ENCODE peak calls at places on chromosomes 2 and 18, in seven cellular contexts. One of them, this sample, is unnamed.

GRCh38 chr18:55425698-55426097 is 162.3 kb downstream of the TCF4 start:
- DNase-seq in kidney glomerular epithelial cell: no peak
- DNase-seq in fibroblast of pulmonary artery: no peak
- DNase-seq in astrocyte of the spinal cord: no peak
- DNase-seq in A172: no peak
- DNase-seq in CD8-positive, alpha-beta memory T cell: no peak
- DNase-seq in activated CD8-positive, alpha-beta memory T cell treated with anti-CD3 and anti-CD28 coated beads, Interleukin-2, amount 10 ng/mL, durations not matched to agents 7 days and 5 days: no peak
- DNase-seq in this sample: no peak

GRCh38 chr2:232008907-232009638 is 47.6 kb downstream of the DIS3L2 start:
- DNase-seq in kidney glomerular epithelial cell: peak; percentile 4
- DNase-seq in fibroblast of pulmonary artery: no peak
- DNase-seq in astrocyte of the spinal cord: peak; percentile 15
- DNase-seq in A172: no peak
- DNase-seq in CD8-positive, alpha-beta memory T cell: no peak
- DNase-seq in activated CD8-positive, alpha-beta memory T cell treated with anti-CD3 and anti-CD28 coated beads, Interleukin-2, amount 10 ng/mL, durations not matched to agents 7 days and 5 days: no peak
- DNase-seq in this sample: no peak

GRCh38 chr2:38171208-38171858 is 95.4 kb upstream of the CYP1B1 start:
- DNase-seq in kidney glomerular epithelial cell: no peak
- DNase-seq in fibroblast of pulmonary artery: no peak
- DNase-seq in astrocyte of the spinal cord: peak; percentile 69
- DNase-seq in A172: no peak
- DNase-seq in CD8-positive, alpha-beta memory T cell: no peak
- DNase-seq in activated CD8-positive, alpha-beta memory T cell treated with anti-CD3 and anti-CD28 coated beads, Interleukin-2, amount 10 ng/mL, durations not matched to agents 7 days and 5 days: no peak
- DNase-seq in this sample: no peak

GRCh38 chr2:228681426-228681825 is 499.9 kb upstream of the SPHKAP start:
- DNase-seq in kidney glomerular epithelial cell: peak; percentile 53
- DNase-seq in fibroblast of pulmonary artery: peak; percentile 76
- DNase-seq in astrocyte of the spinal cord: peak; percentile 73
- DNase-seq in A172: peak; percentile 67
- DNase-seq in CD8-positive, alpha-beta memory T cell: no peak
- DNase-seq in activated CD8-positive, alpha-beta memory T cell treated with anti-CD3 and anti-CD28 coated beads, Interleukin-2, amount 10 ng/mL, durations not matched to agents 7 days and 5 days: no peak
- DNase-seq in this sample: no peak

GRCh38 chr2:157261199-157261782 is 3.8 kb downstream of the GALNT5 start:
- DNase-seq in kidney glomerular epithelial cell: peak; percentile 11
- DNase-seq in fibroblast of pulmonary artery: peak; percentile 51
- DNase-seq in astrocyte of the spinal cord: peak; percentile 54
- DNase-seq in A172: peak; percentile 84
- DNase-seq in CD8-positive, alpha-beta memory T cell: peak; percentile 45
- DNase-seq in activated CD8-positive, alpha-beta memory T cell treated with anti-CD3 and anti-CD28 coated beads, Interleukin-2, amount 10 ng/mL, durations not matched to agents 7 days and 5 days: peak; percentile 50
- DNase-seq in this sample: no peak

GRCh38 chr2:218398437-218399390 is 954 bp upstream of the CTDSP1 start:
- DNase-seq in kidney glomerular epithelial cell: no peak
- DNase-seq in fibroblast of pulmonary artery: peak; percentile 71
- DNase-seq in astrocyte of the spinal cord: peak; percentile 69
- DNase-seq in A172: no peak
- DNase-seq in CD8-positive, alpha-beta memory T cell: peak; percentile 82
- DNase-seq in activated CD8-positive, alpha-beta memory T cell treated with anti-CD3 and anti-CD28 coated beads, Interleukin-2, amount 10 ng/mL, durations not matched to agents 7 days and 5 days: peak; percentile 87
- DNase-seq in this sample: no peak

GRCh38 chr2:147177449-147177848 is 667.4 kb upstream of the ACVR2A start:
- DNase-seq in kidney glomerular epithelial cell: no peak
- DNase-seq in fibroblast of pulmonary artery: peak; percentile 13
- DNase-seq in astrocyte of the spinal cord: no peak
- DNase-seq in A172: no peak
- DNase-seq in CD8-positive, alpha-beta memory T cell: no peak
- DNase-seq in activated CD8-positive, alpha-beta memory T cell treated with anti-CD3 and anti-CD28 coated beads, Interleukin-2, amount 10 ng/mL, durations not matched to agents 7 days and 5 days: no peak
- DNase-seq in this sample: no peak

GRCh38 chr2:12155308-12156061 is 409.1 kb downstream of the LPIN1 start:
- DNase-seq in kidney glomerular epithelial cell: no peak
- DNase-seq in fibroblast of pulmonary artery: peak; percentile 92
- DNase-seq in astrocyte of the spinal cord: peak; percentile 92
- DNase-seq in A172: peak; percentile 91
- DNase-seq in CD8-positive, alpha-beta memory T cell: no peak
- DNase-seq in activated CD8-positive, alpha-beta memory T cell treated with anti-CD3 and anti-CD28 coated beads, Interleukin-2, amount 10 ng/mL, durations not matched to agents 7 days and 5 days: no peak
- DNase-seq in this sample: no peak

GRCh38 chr2:112749755-112750559 is 14.5 kb downstream of the CKAP2L start:
- DNase-seq in kidney glomerular epithelial cell: peak; percentile 55
- DNase-seq in fibroblast of pulmonary artery: peak; percentile 85
- DNase-seq in astrocyte of the spinal cord: peak; percentile 82
- DNase-seq in A172: peak; percentile 66
- DNase-seq in CD8-positive, alpha-beta memory T cell: peak; percentile 87
- DNase-seq in activated CD8-positive, alpha-beta memory T cell treated with anti-CD3 and anti-CD28 coated beads, Interleukin-2, amount 10 ng/mL, durations not matched to agents 7 days and 5 days: peak; percentile 91
- DNase-seq in this sample: peak; percentile 80

GRCh38 chr2:109736177-109736827 is 57.8 kb upstream of the RGPD5 start:
- DNase-seq in kidney glomerular epithelial cell: peak; percentile 44
- DNase-seq in fibroblast of pulmonary artery: peak; percentile 79
- DNase-seq in astrocyte of the spinal cord: peak; percentile 73
- DNase-seq in A172: peak; percentile 67
- DNase-seq in CD8-positive, alpha-beta memory T cell: no peak
- DNase-seq in activated CD8-positive, alpha-beta memory T cell treated with anti-CD3 and anti-CD28 coated beads, Interleukin-2, amount 10 ng/mL, durations not matched to agents 7 days and 5 days: no peak
- DNase-seq in this sample: no peak

GRCh38 chr18:21262244-21262643 is 20.2 kb downstream of the GREB1L start:
- DNase-seq in kidney glomerular epithelial cell: no peak
- DNase-seq in fibroblast of pulmonary artery: no peak
- DNase-seq in astrocyte of the spinal cord: no peak
- DNase-seq in A172: no peak
- DNase-seq in CD8-positive, alpha-beta memory T cell: no peak
- DNase-seq in activated CD8-positive, alpha-beta memory T cell treated with anti-CD3 and anti-CD28 coated beads, Interleukin-2, amount 10 ng/mL, durations not matched to agents 7 days and 5 days: no peak
- DNase-seq in this sample: no peak

GRCh38 chr2:200308001-200308400 is 1.5 kb downstream of the SPATS2L start:
- DNase-seq in kidney glomerular epithelial cell: peak; percentile 33
- DNase-seq in fibroblast of pulmonary artery: peak; percentile 49
- DNase-seq in astrocyte of the spinal cord: peak; percentile 59
- DNase-seq in A172: peak; percentile 29
- DNase-seq in CD8-positive, alpha-beta memory T cell: no peak
- DNase-seq in activated CD8-positive, alpha-beta memory T cell treated with anti-CD3 and anti-CD28 coated beads, Interleukin-2, amount 10 ng/mL, durations not matched to agents 7 days and 5 days: no peak
- DNase-seq in this sample: no peak

GRCh38 chr2:64581777-64582539 is 57.8 kb downstream of the AFTPH start:
- DNase-seq in kidney glomerular epithelial cell: no peak
- DNase-seq in fibroblast of pulmonary artery: no peak
- DNase-seq in astrocyte of the spinal cord: no peak
- DNase-seq in A172: no peak
- DNase-seq in CD8-positive, alpha-beta memory T cell: no peak
- DNase-seq in activated CD8-positive, alpha-beta memory T cell treated with anti-CD3 and anti-CD28 coated beads, Interleukin-2, amount 10 ng/mL, durations not matched to agents 7 days and 5 days: no peak
- DNase-seq in this sample: no peak

GRCh38 chr18:32922951-32923430 is 150.2 kb upstream of the KLHL14 start:
- DNase-seq in kidney glomerular epithelial cell: no peak
- DNase-seq in fibroblast of pulmonary artery: no peak
- DNase-seq in astrocyte of the spinal cord: peak; percentile 45
- DNase-seq in A172: no peak
- DNase-seq in CD8-positive, alpha-beta memory T cell: no peak
- DNase-seq in activated CD8-positive, alpha-beta memory T cell treated with anti-CD3 and anti-CD28 coated beads, Interleukin-2, amount 10 ng/mL, durations not matched to agents 7 days and 5 days: no peak
- DNase-seq in this sample: no peak

This sample was measured in type B pancreatic cell.